ENCODE peak calls at places on chromosomes 1 and 21, in four cellular contexts. W is H9, R is mesendoderm, D is neuronal stem cell. B is an unnamed sample.

GRCh38 chr1:151134991-151135390 is 11.4 kb downstream of the SEMA6C start:
- DNase-seq in W (no peak), R (no peak), D (no peak), B (no peak)

GRCh38 chr1:12006167-12006921 is 13.0 kb upstream of the MIIP start:
- DNase-seq in W (no peak), R (peak), D (no peak), B (no peak)

GRCh38 chr21:41777934-41778815 is 11.3 kb upstream of the RIPK4 start:
- DNase-seq in W (peak), R (peak), D (peak), B (peak)

GRCh38 chr1:150516616-150517015 is 1.1 kb downstream of the FALEC start:
- DNase-seq in W (no peak), R (no peak), D (no peak), B (peak)

GRCh38 chr1:24805534-24806301 is 60.5 kb downstream of the CLIC4 start:
- DNase-seq in W (no peak), R (no peak), D (no peak), B (peak)

GRCh38 chr1:32272557-32273388 is 19.1 kb upstream of the HDAC1 start:
- DNase-seq in W (no peak), R (no peak), D (no peak), B (no peak)

GRCh38 chr1:35544976-35545375 is 12.2 kb downstream of the KIAA0319L start:
- DNase-seq in W (peak), R (peak), D (no peak), B (peak)

GRCh38 chr1:214281902-214282695 is 1.1 kb downstream of the SMYD2 start:
- DNase-seq in W (no peak), R (no peak), D (no peak), B (peak)

GRCh38 chr1:78607334-78607927 is 12.8 kb upstream of the IFI44L start:
- DNase-seq in W (no peak), R (peak), D (no peak), B (peak)

GRCh38 chr1:76095800-76096199 is 21.3 kb downstream of the ST6GALNAC3 start:
- DNase-seq in W (peak), R (peak), D (no peak), B (no peak)

GRCh38 chr1:3139451-3139852 is 70.4 kb downstream of the PRDM16 start:
- DNase-seq in W (no peak), R (no peak), D (no peak), B (no peak)

GRCh38 chr1:173666646-173667045 is 3.0 kb downstream of the ANKRD45 start:
- DNase-seq in W (no peak), R (no peak), D (no peak), B (no peak)

GRCh38 chr21:46183910-46184624 is at the start of gene SPATC1L:
- DNase-seq in W (peak), R (peak), D (peak), B (peak)
- H2BK15ac ChIP-seq in W (no peak), R (no peak), D (peak), B (no peak)

GRCh38 chr1:198909973-198910372 is 271.1 kb downstream of the PTPRC start:
- DNase-seq in W (no peak), R (no peak), D (no peak), B (peak)

GRCh38 chr1:198904356-198904755 is 265.5 kb downstream of the PTPRC start:
- DNase-seq in W (no peak), R (no peak), D (no peak), B (peak)

GRCh38 chr1:198908995-198909394 is 270.2 kb downstream of the PTPRC start:
- DNase-seq in W (no peak), R (no peak), D (no peak), B (no peak)

GRCh38 chr1:198906739-198907422 is 268.0 kb downstream of the PTPRC start:
- DNase-seq in W (no peak), R (no peak), D (no peak), B (no peak)

GRCh38 chr1:198907423-198907746 is 268.5 kb downstream of the PTPRC start:
- DNase-seq in W (no peak), R (no peak), D (no peak), B (no peak)
- H3K4me2 ChIP-seq in W (no peak), R (no peak), D (no peak), B (no peak)

GRCh38 chr1:2043886-2044285 is 6.3 kb upstream of the PRKCZ start:
- DNase-seq in W (no peak), R (no peak), D (no peak), B (no peak)

GRCh38 chr1:2045468-2046224 is 4.6 kb upstream of the PRKCZ start:
- DNase-seq in W (no peak), R (no peak), D (no peak), B (peak)

GRCh38 chr1:2046225-2046917 is 3.8 kb upstream of the PRKCZ start:
- DNase-seq in W (peak), R (peak), D (no peak), B (peak)

GRCh38 chr1:2042830-2043773 is 7.1 kb upstream of the PRKCZ start:
- DNase-seq in W (no peak), R (no peak), D (no peak), B (no peak)

DNA sequence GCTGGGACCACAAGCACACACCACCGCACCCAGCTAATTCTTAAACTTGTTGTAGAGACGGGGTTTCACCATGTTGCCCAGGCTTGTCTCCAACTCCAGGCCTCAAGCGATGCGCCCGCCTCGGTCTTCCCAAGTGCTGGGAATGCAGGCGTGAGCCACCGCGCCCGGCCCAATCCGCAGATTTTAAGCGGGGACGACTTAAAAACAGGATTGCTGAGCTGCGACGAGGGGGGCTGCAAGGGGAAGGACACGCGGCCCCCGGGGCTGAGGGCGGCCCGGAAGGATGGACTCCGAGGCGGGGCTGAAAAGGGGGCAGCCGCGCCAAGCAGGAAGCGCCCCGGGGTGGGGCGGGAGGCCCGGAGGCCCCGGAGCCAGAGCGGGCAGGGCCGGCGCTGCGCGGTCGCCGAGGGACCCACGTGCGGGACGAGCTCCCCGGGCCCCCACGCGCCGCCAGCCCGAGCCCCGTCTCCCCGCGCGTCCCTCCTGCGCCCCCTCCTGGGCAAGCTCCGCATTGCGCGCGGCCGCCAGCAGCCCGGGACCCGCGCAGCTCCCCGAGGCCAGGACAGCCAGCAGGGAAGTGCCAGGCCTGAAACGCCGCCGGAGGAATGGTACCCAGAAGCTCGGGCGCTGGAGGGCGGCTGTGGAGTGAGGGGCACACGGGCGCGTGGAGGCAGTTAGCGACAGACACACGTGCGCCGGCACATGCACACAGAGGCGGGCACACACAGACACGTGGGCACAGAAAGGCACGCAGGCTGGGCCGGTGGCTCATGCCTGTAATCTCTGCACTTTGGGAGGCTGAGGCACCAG is 5.5 kb upstream of the PRKCZ start:
- DNase-seq in W (peak), R (peak), D (peak), B (peak)
- H2BK15ac ChIP-seq in W (no peak), R (no peak), D (peak), B (no peak)

DNA sequence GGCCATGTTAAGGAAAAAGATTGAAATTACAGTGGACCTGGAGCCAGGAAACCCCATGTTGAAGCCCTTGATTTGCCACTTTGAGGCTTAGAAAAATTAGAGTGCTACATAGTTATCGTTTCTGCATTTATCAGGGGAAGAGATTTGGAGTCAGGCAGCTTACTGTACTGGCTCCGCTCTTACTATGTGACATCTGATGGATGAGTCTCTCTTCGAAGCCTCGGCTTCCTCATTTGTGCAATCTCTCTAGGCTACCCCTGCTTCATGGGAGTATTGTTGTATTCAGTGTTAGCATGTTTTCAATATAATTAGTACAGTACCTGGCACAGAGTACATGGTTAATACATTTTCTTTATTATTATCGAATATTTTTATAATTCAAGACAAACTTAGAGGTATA is 480.4 kb upstream of the USP24 start:
- DNase-seq in W (no peak), R (no peak), D (no peak), B (peak)
- H3K4me2 ChIP-seq in W (no peak), R (no peak), D (no peak), B (no peak)

GRCh38 chr1:201912832-201913231 is 24.1 kb downstream of the SHISA4 start:
- DNase-seq in W (no peak), R (no peak), D (no peak), B (peak)

GRCh38 chr1:201911827-201912571 is 23.3 kb downstream of the SHISA4 start:
- DNase-seq in W (no peak), R (peak), D (no peak), B (no peak)

GRCh38 chr1:201917362-201918033 is 28.8 kb downstream of the SHISA4 start:
- DNase-seq in W (no peak), R (no peak), D (no peak), B (peak)

GRCh38 chr1:201916649-201917249 is 28.1 kb downstream of the SHISA4 start:
- DNase-seq in W (no peak), R (no peak), D (no peak), B (peak)

DNA sequence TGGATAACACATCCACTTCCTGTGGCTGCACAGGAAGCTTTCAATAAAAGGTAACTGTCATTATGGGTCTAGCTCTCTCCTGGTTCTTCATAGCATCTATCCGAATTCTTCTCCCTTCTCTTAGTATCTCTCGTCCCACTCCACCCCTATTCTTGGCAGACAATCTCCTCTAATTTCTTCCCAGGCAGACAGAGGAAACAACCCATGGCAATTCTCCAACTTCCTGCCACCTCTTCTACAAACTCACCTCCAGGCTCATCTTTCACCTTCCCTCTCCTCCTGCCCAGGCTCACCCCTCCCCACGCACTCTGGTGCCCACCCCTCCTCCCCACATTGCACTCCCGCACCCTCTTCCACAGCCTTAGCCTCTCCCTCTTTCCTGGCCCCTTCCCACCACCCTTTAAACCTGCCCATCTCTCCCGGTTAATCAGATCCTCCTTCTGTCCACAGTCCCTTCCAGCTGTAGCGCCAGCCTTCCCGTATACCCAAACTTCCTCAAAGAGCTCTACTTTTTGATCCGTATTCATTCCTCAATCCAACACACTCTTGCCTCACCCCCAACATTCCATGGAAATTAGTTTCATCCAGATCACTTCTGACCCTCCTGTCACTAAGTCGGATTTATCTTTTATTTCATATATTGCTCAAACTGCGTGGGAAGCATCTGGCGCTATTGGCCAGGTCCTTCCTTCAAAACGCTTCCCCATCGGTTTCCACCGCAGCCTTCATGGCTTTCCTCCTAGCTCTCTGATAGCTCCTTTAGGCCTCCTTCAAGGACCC is 25.9 kb downstream of the SHISA4 start:
- DNase-seq in W (no peak), R (no peak), D (no peak), B (no peak)
- H2BK15ac ChIP-seq in W (no peak), R (no peak), D (no peak), B (no peak)

GRCh38 chr1:156691665-156692408 is 13.5 kb downstream of the CRABP2 start:
- DNase-seq in W (no peak), R (peak), D (no peak), B (peak)
- H3K4me2 ChIP-seq in W (peak), R (peak), D (peak), B (peak)

B was measured in mesenchymal stem cell.